ENCODE peak calls at places on chromosomes 11 and 22, in ten cellular contexts. W is brain microvascular endothelial cell; N is stimulated activated CD4-positive, alpha-beta T cell treated with anti-CD3 and anti-CD28 coated beads, Interleukin-2, amount 100 ng/mL, for 4 hours; A is posterior vena cava; Z is kidney tubule cell; U is coronary artery; P is HT1080; B is AG04449; V is RKO; O is pancreas. F is an unnamed sample.

GRCh38 chr11:128759168-128759567 is 65.3 kb downstream of the FLI1 start:
- DNase-seq in W (no peak), N (no peak), A (no peak), Z (no peak), U (no peak), P (no peak), B (no peak), V (no peak), O (no peak), F (no peak)

GRCh38 chr11:13314676-13315394 is 37.2 kb downstream of the BMAL1 start:
- DNase-seq in W (no peak), N (no peak), A (no peak), Z (no peak), U (no peak), P (no peak), B (no peak), V (no peak), O (no peak), F (no peak)

GRCh38 chr11:132976115-132976514 is 556.2 kb downstream of the OPCML start:
- DNase-seq in W (no peak), N (no peak), A (no peak), Z (no peak), U (no peak), P (no peak), B (no peak), V (no peak), O (no peak), F (no peak)

GRCh38 chr11:117822031-117822521 is 2.5 kb downstream of the FXYD2 start:
- DNase-seq in W (no peak), N (peak), A (peak), Z (peak), U (peak), P (no peak), B (no peak), V (peak), O (peak), F (no peak)

GRCh38 chr11:17547051-17547577 is at the start of gene OTOG:
- DNase-seq in W (no peak), N (no peak), A (no peak), Z (peak), U (no peak), P (no peak), B (no peak), V (no peak), O (no peak), F (no peak)

GRCh38 chr11:133834399-133835257 is 10.7 kb downstream of the SPATA19 start:
- DNase-seq in W (no peak), N (no peak), A (no peak), Z (no peak), U (peak), P (no peak), B (no peak), V (no peak), O (no peak), F (no peak)

GRCh38 chr11:80719292-80719646 is 1278.4 kb upstream of the TENM4 start:
- DNase-seq in W (no peak), N (no peak), A (no peak), Z (no peak), U (no peak), P (no peak), B (no peak), V (no peak), O (no peak), F (no peak)

GRCh38 chr11:106286881-106287504 is 209.5 kb downstream of the AASDHPPT start:
- DNase-seq in W (no peak), N (no peak), A (no peak), Z (no peak), U (no peak), P (no peak), B (no peak), V (no peak), O (no peak), F (no peak)

GRCh38 chr11:64713781-64714363 is 9.1 kb downstream of the NRXN2 start:
- DNase-seq in W (no peak), N (no peak), A (no peak), Z (no peak), U (no peak), P (no peak), B (no peak), V (no peak), O (no peak), F (no peak)

GRCh38 chr22:39493759-39494158 is 8.3 kb upstream of the MIEF1 start:
- DNase-seq in W (peak), N (no peak), A (no peak), Z (peak), U (no peak), P (peak), B (peak), V (peak), O (no peak), F (peak)

GRCh38 chr11:77267910-77268309 is 33.6 kb downstream of the GDPD4 start:
- DNase-seq in W (peak), N (no peak), A (no peak), Z (peak), U (no peak), P (peak), B (peak), V (no peak), O (no peak), F (no peak)

GRCh38 chr11:93072236-93072635 is 102.8 kb downstream of the MTNR1B start:
- DNase-seq in W (no peak), N (no peak), A (no peak), Z (no peak), U (no peak), P (no peak), B (no peak), V (no peak), O (no peak), F (no peak)

GRCh38 chr22:48147404-48147803 is 1385.0 kb downstream of the TBC1D22A start:
- DNase-seq in W (no peak), N (no peak), A (no peak), Z (no peak), U (no peak), P (no peak), B (no peak), V (no peak), O (no peak), F (no peak)

F was measured in astrocyte of the cerebellum.